ENCODE peak calls at places on chromosomes 11 and 22, in four cellular contexts. F, T, X and Y are unnamed samples.
A peak's percentile ranks its signal among the peaks of the same experiment; 100 is the strongest.

GRCh38 chr11:44766112-44766971 is 39.6 kb downstream of the TSPAN18 start:
- DNase-seq in F (peak; percentile 76), T (no peak), X (no peak), Y (no peak)

GRCh38 chr22:20437253-20438065 is at the start of gene SCARF2:
- DNase-seq in F (peak; percentile 98), T (no peak), X (no peak), Y (no peak)

GRCh38 chr22:48357196-48357595 is 1470.5 kb downstream of the BRD1 start:
- DNase-seq in F (no peak), T (no peak), X (no peak), Y (no peak)

GRCh38 chr11:109964487-109964886 is 128.7 kb upstream of the ZC3H12C start:
- DNase-seq in F (no peak), T (no peak), X (no peak), Y (no peak)

GRCh38 chr22:50178871-50179869 is 6.5 kb upstream of the TRABD start:
- DNase-seq in F (no peak), T (no peak), X (no peak), Y (no peak)

GRCh38 chr11:3906166-3906565 is 50.7 kb downstream of the STIM1 start:
- DNase-seq in F (no peak), T (no peak), X (peak; percentile 50), Y (no peak)

GRCh38 chr22:16949561-16949960 is 58.5 kb downstream of the GAB4 start:
- DNase-seq in F (no peak), T (no peak), X (no peak), Y (no peak)

GRCh38 chr11:18650859-18651557 is 16.9 kb upstream of the SPTY2D1 start:
- DNase-seq in F (peak; percentile 16), T (peak; percentile 31), X (peak; percentile 62), Y (peak; percentile 65)

GRCh38 chr11:11961399-11962028 is 46.9 kb downstream of the DKK3 start:
- DNase-seq in F (no peak), T (no peak), X (no peak), Y (no peak)

GRCh38 chr11:60769273-60769672 is 12.6 kb downstream of the MS4A15 start:
- DNase-seq in F (no peak), T (no peak), X (no peak), Y (no peak)

GRCh38 chr11:70500076-70500847 is 101.9 kb downstream of the CTTN start:
- DNase-seq in F (no peak), T (no peak), X (no peak), Y (no peak)

GRCh38 chr11:132852361-132852760 is 679.9 kb downstream of the OPCML start:
- DNase-seq in F (no peak), T (no peak), X (no peak), Y (no peak)

GRCh38 chr11:44256673-44257291 is 53.2 kb downstream of the ALX4 start:
- DNase-seq in F (no peak), T (no peak), X (no peak), Y (no peak)

GRCh38 chr11:35851342-35851741 is 92.5 kb upstream of the LDLRAD3 start:
- DNase-seq in F (no peak), T (no peak), X (no peak), Y (no peak)

GRCh38 chr11:68525930-68526329 is 65.4 kb downstream of the PPP6R3 start:
- DNase-seq in F (no peak), T (no peak), X (peak; percentile 79), Y (no peak)

GRCh38 chr11:6022954-6023353 is 7.6 kb downstream of the OR56A1 start:
- DNase-seq in F (no peak), T (no peak), X (peak; percentile 59), Y (peak; percentile 7)

GRCh38 chr11:88544656-88545280 is 207.2 kb upstream of the CTSC start:
- DNase-seq in F (no peak), T (no peak), X (no peak), Y (no peak)

GRCh38 chr22:39592104-39593060 is 21.8 kb downstream of the CACNA1I start:
- DNase-seq in F (peak; percentile 49), T (no peak), X (peak; percentile 76), Y (no peak)

GRCh38 chr11:69977951-69978350 is 100.2 kb upstream of the ANO1 start:
- DNase-seq in F (no peak), T (no peak), X (no peak), Y (no peak)

GRCh38 chr22:43858156-43858895 is 4.0 kb downstream of the SULT4A1 start:
- DNase-seq in F (no peak), T (no peak), X (no peak), Y (no peak)

GRCh38 chr11:11332141-11332710 is 20.8 kb downstream of the CSNK2A3 start:
- DNase-seq in F (no peak), T (no peak), X (peak; percentile 51), Y (no peak)

GRCh38 chr11:117551761-117552343 is 224.2 kb downstream of the CEP164 start:
- DNase-seq in F (no peak), T (no peak), X (no peak), Y (no peak)

GRCh38 chr11:12377824-12378593 is 638 bp downstream of the PARVA start:
- DNase-seq in F (peak; percentile 93), T (peak; percentile 69), X (peak; percentile 83), Y (no peak)

GRCh38 chr11:33021937-33022336 is 6.3 kb downstream of the DEPDC7 start:
- DNase-seq in F (no peak), T (no peak), X (no peak), Y (no peak)

GRCh38 chr11:70603064-70603755 is 204.9 kb downstream of the CTTN start:
- DNase-seq in F (no peak), T (no peak), X (no peak), Y (no peak)

GRCh38 chr11:93020248-93021088 is 51.0 kb downstream of the MTNR1B start:
- DNase-seq in F (no peak), T (no peak), X (peak; percentile 60), Y (no peak)

GRCh38 chr11:118156531-118157185 is 4.0 kb upstream of the SCN4B start:
- DNase-seq in F (peak; percentile 56), T (no peak), X (peak; percentile 39), Y (no peak)

GRCh38 chr11:73838443-73839122 is 38.1 kb downstream of the COA4 start:
- DNase-seq in F (no peak), T (peak; percentile 10), X (no peak), Y (no peak)

GRCh38 chr22:22709719-22710445 is 65.5 kb downstream of the GGTLC2 start:
- DNase-seq in F (no peak), T (no peak), X (peak; percentile 18), Y (no peak)

GRCh38 chr11:14578551-14578956 is 58.4 kb upstream of the PSMA1 start:
- DNase-seq in F (peak; percentile 24), T (no peak), X (peak; percentile 22), Y (peak; percentile 79)

GRCh38 chr11:35014352-35014751 is 97.9 kb downstream of the PDHX start:
- DNase-seq in F (no peak), T (no peak), X (peak; percentile 38), Y (no peak)

GRCh38 chr11:86514453-86514852 is 139.8 kb downstream of the CCDC81 start:
- DNase-seq in F (no peak), T (no peak), X (no peak), Y (no peak)

DNA sequence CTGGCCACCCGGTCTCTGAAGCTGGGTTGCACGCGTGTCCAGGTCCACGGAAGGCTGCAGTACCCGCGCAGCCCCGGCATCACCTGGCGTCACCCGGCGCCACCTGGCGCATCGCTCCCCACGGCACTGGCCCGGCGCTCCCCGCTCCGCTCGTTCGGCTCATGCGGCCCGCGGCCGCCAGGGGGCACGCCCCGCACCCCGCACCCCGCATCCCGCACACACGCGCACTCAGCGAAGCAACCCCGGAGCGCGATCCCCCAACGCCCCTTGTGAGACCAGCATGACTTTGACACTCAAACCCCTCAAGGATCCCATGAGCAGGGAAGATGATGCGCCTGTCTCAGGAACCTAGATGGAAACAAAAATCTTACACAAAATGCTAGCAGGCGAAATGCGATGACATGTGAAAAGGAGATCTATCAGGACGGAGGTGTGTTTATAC is 11.9 kb downstream of the B3GNT6 start:
- DNase-seq in F (peak; percentile 92), T (no peak), X (peak; percentile 81), Y (no peak)
- H2AFZ ChIP-seq in F (no peak overlapping the region), T (no peak overlapping the region), X (peak overlapping the region; percentile 93), Y (no peak overlapping the region)

GRCh38 chr11:47305734-47306483 is 36.0 kb downstream of the MADD start:
- DNase-seq in F (no peak), T (no peak), X (no peak), Y (no peak)
- H3K36me3 ChIP-seq in F (peaks cover 52% of the 10 kb centered on the region), T (peaks cover 2% of the 10 kb centered on the region), X (peaks cover 36% of the 10 kb centered on the region), Y (peaks cover 86% of the 10 kb centered on the region)

GRCh38 chr11:9752091-9752490 is 88.2 kb downstream of the SWAP70 start:
- DNase-seq in F (peak; percentile 43), T (no peak), X (peak; percentile 8), Y (no peak)

GRCh38 chr11:9755561-9755960 is 91.7 kb downstream of the SWAP70 start:
- DNase-seq in F (no peak), T (no peak), X (no peak), Y (no peak)

GRCh38 chr11:9756461-9756860 is 92.6 kb downstream of the SWAP70 start:
- DNase-seq in F (no peak), T (no peak), X (peak; percentile 43), Y (no peak)

GRCh38 chr11:9753031-9753430 is 89.2 kb downstream of the SWAP70 start:
- DNase-seq in F (no peak), T (no peak), X (peak; percentile 62), Y (no peak)

DNA sequence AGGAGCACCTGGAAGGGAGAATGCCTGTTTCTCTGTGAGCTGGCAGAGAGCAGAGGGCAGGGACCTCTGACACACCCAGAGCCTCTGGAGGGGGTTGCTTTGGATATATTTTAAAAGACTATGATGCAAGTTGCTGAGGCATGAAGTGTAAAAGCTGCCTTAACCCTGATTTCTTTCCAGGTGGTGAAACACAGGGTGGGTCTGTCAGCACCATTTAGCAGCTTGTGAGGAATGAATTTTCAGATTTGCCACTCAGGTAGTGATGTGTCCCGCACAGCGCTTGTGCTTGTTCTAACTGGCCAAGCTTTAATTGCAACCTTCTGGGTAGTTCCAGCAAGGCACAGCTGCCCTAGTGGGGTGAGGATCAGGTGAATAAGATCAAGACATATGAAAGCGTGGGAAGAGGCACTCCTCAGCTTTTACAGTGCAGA is 90.2 kb downstream of the SWAP70 start:
- DNase-seq in F (no peak), T (no peak), X (no peak), Y (no peak)
- H3K4me1 ChIP-seq in F (peaks cover 24% of the 10 kb centered on the region), T (no peaks in the 10 kb centered on the region), X (peaks cover 42% of the 10 kb centered on the region), Y (peaks cover 17% of the 10 kb centered on the region)

GRCh38 chr11:66012371-66012945 is 650 bp downstream of the CST6 start:
- DNase-seq in F (no peak), T (no peak), X (no peak), Y (no peak)

GRCh38 chr11:66013762-66014100 is 1.9 kb downstream of the CST6 start:
- DNase-seq in F (no peak), T (no peak), X (no peak), Y (no peak)

GRCh38 chr11:66011785-66012303 is at the start of gene CST6:
- DNase-seq in F (peak; percentile 52), T (no peak), X (no peak), Y (no peak)

GRCh38 chr11:66012946-66013761 is 1.3 kb downstream of the CST6 start:
- DNase-seq in F (no peak), T (no peak), X (peak; percentile 76), Y (no peak)

DNA sequence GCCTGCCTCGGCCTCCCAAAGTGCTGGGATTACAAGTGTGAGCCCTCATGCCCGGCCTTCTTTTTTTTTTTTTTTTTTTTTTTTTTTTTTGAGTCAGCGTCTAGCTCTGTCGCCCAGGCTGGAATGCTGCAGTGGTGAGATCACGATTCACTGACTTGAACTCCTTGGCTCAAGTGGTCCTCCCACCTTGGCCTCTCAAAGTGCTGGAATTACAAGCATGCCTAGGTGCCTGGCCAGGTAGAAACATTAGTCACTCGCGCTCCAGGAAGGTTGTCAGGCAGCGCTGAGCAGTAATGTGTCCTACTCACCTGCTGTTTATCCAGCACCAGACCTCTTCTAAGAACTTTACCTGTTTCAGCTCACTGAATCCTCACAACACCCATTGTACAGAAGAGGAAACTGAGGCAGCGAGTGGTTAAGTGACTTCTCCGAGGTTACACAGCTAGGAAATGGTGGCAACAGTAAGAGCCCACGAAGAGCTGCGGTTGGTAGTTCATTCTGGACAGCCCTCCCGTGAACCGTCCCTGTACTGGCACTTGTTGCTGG is 496 bp upstream of the CST6 start:
- DNase-seq in F (no peak), T (no peak), X (peak; percentile 98), Y (no peak)
- H2AFZ ChIP-seq in F (no peak overlapping the region), T (peak overlapping the region; percentile 79), X (peak overlapping the region; percentile 75), Y (no peak overlapping the region)